ENCODE peak calls at places on chromosome 11, in eight cellular contexts. H, U, S, D, A, R, N and T are unnamed samples.
A peak's percentile ranks its signal among the peaks of the same experiment; 100 is the strongest.

GRCh38 chr11:41954034-41954433 is 494.6 kb upstream of the LRRC4C start:
- DNase-seq in H (no peak), U (no peak), S (peak; percentile 2), D (no peak), A (no peak), R (no peak), N (no peak), T (no peak)

GRCh38 chr11:66497206-66497605 is 13.2 kb upstream of the BBS1 start:
- DNase-seq in H (no peak), U (no peak), S (no peak), D (no peak), A (no peak), R (no peak), N (no peak), T (no peak)

GRCh38 chr11:41786087-41786486 is 326.6 kb upstream of the LRRC4C start:
- DNase-seq in H (no peak), U (peak; percentile 48), S (no peak), D (no peak), A (no peak), R (no peak), N (no peak), T (no peak)

GRCh38 chr11:35305670-35306382 is 113.5 kb downstream of the SLC1A2 start:
- DNase-seq in H (peak; percentile 6), U (peak; percentile 62), S (peak; percentile 68), D (no peak), A (peak; percentile 31), R (peak; percentile 26), N (peak; percentile 2), T (no peak)

GRCh38 chr11:31240340-31240904 is 129.1 kb downstream of the DCDC1 start:
- DNase-seq in H (no peak), U (peak; percentile 68), S (peak; percentile 78), D (peak; percentile 11), A (no peak), R (peak; percentile 69), N (no peak), T (no peak)

GRCh38 chr11:1030086-1030485 is 6.4 kb downstream of the MUC6 start:
- DNase-seq in H (no peak), U (no peak), S (no peak), D (no peak), A (no peak), R (no peak), N (no peak), T (no peak)

GRCh38 chr11:45043755-45044475 is 93.2 kb upstream of the TP53I11 start:
- DNase-seq in H (no peak), U (no peak), S (no peak), D (no peak), A (no peak), R (no peak), N (no peak), T (no peak)

GRCh38 chr11:2571598-2572281 is 126.9 kb downstream of the KCNQ1 start:
- DNase-seq in H (no peak), U (no peak), S (no peak), D (no peak), A (no peak), R (no peak), N (no peak), T (peak; percentile 1)

GRCh38 chr11:47510231-47510630 is 42.7 kb downstream of the CELF1 start:
- DNase-seq in H (no peak), U (no peak), S (no peak), D (no peak), A (no peak), R (no peak), N (no peak), T (no peak)

GRCh38 chr11:68857037-68857586 is 15.4 kb upstream of the CPT1A start:
- DNase-seq in H (no peak), U (no peak), S (no peak), D (no peak), A (no peak), R (no peak), N (no peak), T (no peak)

GRCh38 chr11:76132268-76132667 is 74.0 kb downstream of the WNT11 start:
- DNase-seq in H (no peak), U (no peak), S (peak; percentile 26), D (no peak), A (no peak), R (no peak), N (no peak), T (no peak)

GRCh38 chr11:119993732-119994131 is 144.2 kb downstream of the TRIM29 start:
- DNase-seq in H (no peak), U (peak; percentile 46), S (no peak), D (no peak), A (no peak), R (no peak), N (no peak), T (no peak)

GRCh38 chr11:76209956-76210885 is 3.9 kb upstream of the WNT11 start:
- DNase-seq in H (peak; percentile 53), U (peak; percentile 67), S (peak; percentile 83), D (peak; percentile 20), A (no peak), R (no peak), N (no peak), T (peak; percentile 28)

GRCh38 chr11:115067471-115067870 is 389.1 kb downstream of the NXPE2 start:
- DNase-seq in H (no peak), U (no peak), S (no peak), D (no peak), A (no peak), R (no peak), N (no peak), T (no peak)

GRCh38 chr11:19025799-19026406 is 34.6 kb downstream of the MRGPRX2 start:
- DNase-seq in H (no peak), U (no peak), S (no peak), D (peak; percentile 63), A (no peak), R (no peak), N (no peak), T (no peak)

GRCh38 chr11:8707541-8708270 is 25.1 kb downstream of the RPL27A start:
- DNase-seq in H (no peak), U (no peak), S (no peak), D (no peak), A (no peak), R (no peak), N (no peak), T (no peak)

GRCh38 chr11:70281114-70281729 is 10.7 kb downstream of the PPFIA1 start:
- DNase-seq in H (peak; percentile 42), U (no peak), S (peak; percentile 66), D (no peak), A (no peak), R (no peak), N (no peak), T (no peak)

GRCh38 chr11:22076215-22076930 is 116.5 kb upstream of the ANO5 start:
- DNase-seq in H (no peak), U (no peak), S (no peak), D (no peak), A (no peak), R (no peak), N (no peak), T (no peak)